ENCODE peak calls at places on chromosomes 1 and 21, in nine cellular contexts. F, E, N, Z, P, D, Y, W and V are unnamed samples.

GRCh38 chr1:44024903-44025525 is 6.2 kb downstream of the SLC6A9 start:
- DNase-seq in W (no peak), Y (no peak), F (no peak), Z (no peak), D (peak; percentile 28), P (no peak), E (no peak), N (no peak), V (no peak)

GRCh38 chr1:116732726-116733125 is 21.5 kb upstream of the CD2 start:
- DNase-seq in N (no peak), P (no peak), Z (no peak), E (no peak), D (no peak), W (no peak), Y (no peak), F (no peak), V (no peak)

GRCh38 chr1:189513091-189513490 is 964.6 kb downstream of the BRINP3 start:
- DNase-seq in P (peak; percentile 13), E (no peak), W (no peak), F (no peak), D (no peak), N (no peak), Y (no peak), Z (no peak), V (no peak)

GRCh38 chr1:116134178-116134773 is 23.1 kb downstream of the MAB21L3 start:
- DNase-seq in E (no peak), D (no peak), Z (no peak), N (no peak), W (peak; percentile 36), Y (no peak), F (no peak), P (no peak), V (no peak)

GRCh38 chr1:10339815-10340214 is 59.0 kb upstream of the PGD start:
- DNase-seq in E (peak; percentile 78), D (no peak), P (no peak), Z (no peak), N (no peak), Y (no peak), W (no peak), F (no peak), V (no peak)

GRCh38 chr1:232382671-232383070 is 247.3 kb downstream of the SIPA1L2 start:
- DNase-seq in Y (no peak), W (no peak), Z (no peak), D (no peak), E (no peak), F (no peak), N (no peak), P (no peak), V (no peak)

GRCh38 chr1:222616535-222616934 is 1.4 kb upstream of the MIA3 start:
- DNase-seq in W (no peak), F (no peak), Z (no peak), D (no peak), P (no peak), E (no peak), Y (no peak), N (no peak), V (no peak)

GRCh38 chr1:35902671-35903070 is 19.7 kb downstream of the AGO1 start:
- DNase-seq in E (no peak), P (no peak), Z (no peak), D (no peak), F (no peak), N (no peak), W (no peak), Y (no peak), V (no peak)

GRCh38 chr1:171081220-171081993 is 9.3 kb upstream of the FMO3 start:
- DNase-seq in W (no peak), P (no peak), F (no peak), D (no peak), E (no peak), Z (no peak), Y (peak; percentile 30), N (no peak), V (no peak)

GRCh38 chr21:35861656-35862055 is 198.7 kb downstream of the SETD4 start:
- DNase-seq in W (no peak), D (no peak), E (no peak), N (no peak), F (no peak), Y (peak; percentile 29), Z (no peak), P (no peak), V (no peak)

GRCh38 chr1:178096421-178096820 is 2.5 kb downstream of the RASAL2 start:
- DNase-seq in Z (no peak), D (no peak), P (no peak), Y (no peak), W (no peak), E (no peak), F (no peak), N (no peak), V (no peak)

GRCh38 chr1:203252678-203253077 is 23.2 kb upstream of the CHIT1 start:
- DNase-seq in P (no peak), Y (peak; percentile 82), F (no peak), Z (no peak), D (no peak), W (no peak), E (no peak), N (no peak), V (no peak)

GRCh38 chr1:147549526-147549925 is 8.2 kb downstream of the BCL9 start:
- DNase-seq in P (no peak), W (no peak), N (no peak), F (no peak), Z (no peak), E (no peak), D (no peak), Y (no peak), V (no peak)

GRCh38 chr1:69835924-69836323 is 268.2 kb downstream of the LRRC7 start:
- DNase-seq in F (no peak), D (no peak), N (no peak), P (no peak), E (no peak), Z (no peak), W (no peak), Y (no peak), V (no peak)

GRCh38 chr1:218324226-218324580 is 20.9 kb upstream of the TGFB2 start:
- DNase-seq in D (no peak), Z (no peak), E (peak; percentile 6), N (no peak), P (no peak), Y (no peak), F (no peak), W (no peak), V (no peak)

GRCh38 chr21:43740497-43741156 is 21.7 kb downstream of the PDXK start:
- DNase-seq in N (no peak), Z (no peak), W (no peak), P (peak; percentile 72), F (no peak), D (no peak), Y (peak; percentile 72), E (peak; percentile 70), V (no peak)

GRCh38 chr1:225532240-225532944 is 104.6 kb upstream of the LBR start:
- DNase-seq in Y (no peak), P (no peak), W (no peak), F (no peak), N (no peak), D (no peak), E (no peak), Z (no peak), V (no peak)

GRCh38 chr1:76862447-76862846 is 4.8 kb upstream of the ST6GALNAC5 start:
- DNase-seq in D (no peak), F (no peak), W (no peak), E (no peak), P (no peak), Y (no peak), N (no peak), Z (no peak), V (no peak)

GRCh38 chr1:154726443-154726842 is 118.5 kb upstream of the ADAR start:
- DNase-seq in Z (no peak), Y (no peak), P (no peak), F (no peak), W (no peak), D (peak; percentile 64), E (no peak), N (no peak), V (no peak)

GRCh38 chr1:212485895-212486590 is 53.3 kb downstream of the NENF start:
- DNase-seq in P (peak; percentile 65), Y (peak; percentile 19), W (peak; percentile 89), N (no peak), E (peak; percentile 74), D (peak; percentile 79), F (peak; percentile 40), Z (no peak), V (no peak)

GRCh38 chr1:30329263-30329753 is 394.1 kb downstream of the MATN1 start:
- DNase-seq in Y (no peak), E (no peak), D (no peak), W (peak; percentile 56), P (no peak), Z (no peak), F (no peak), N (no peak), V (peak; percentile 80)

GRCh38 chr1:246691622-246692495 is 32.4 kb upstream of the SCCPDH start:
- DNase-seq in W (no peak), D (no peak), F (no peak), Z (peak; percentile 53), Y (no peak), P (no peak), N (no peak), E (no peak), V (no peak)

GRCh38 chr1:67570473-67571143 is 114.4 kb upstream of the GADD45A start:
- DNase-seq in D (no peak), F (no peak), Y (no peak), Z (no peak), W (no peak), N (no peak), E (no peak), P (no peak), V (no peak)

GRCh38 chr1:222824641-222825040 is 9.8 kb downstream of the DISP1 start:
- DNase-seq in N (no peak), P (no peak), Z (no peak), E (no peak), W (no peak), D (no peak), F (no peak), Y (no peak), V (no peak)

GRCh38 chr1:60055336-60055735 is 18.2 kb downstream of the C1orf87 start:
- DNase-seq in Y (no peak), N (no peak), Z (no peak), D (no peak), W (no peak), P (no peak), E (no peak), F (no peak), V (no peak)

GRCh38 chr1:184218436-184218835 is 166.9 kb downstream of the TSEN15 start:
- DNase-seq in Y (no peak), W (no peak), E (no peak), N (no peak), F (no peak), Z (no peak), D (no peak), P (no peak), V (no peak)

GRCh38 chr1:156476501-156477298 is 23.9 kb downstream of the MEF2D start:
- DNase-seq in P (peak; percentile 78), D (no peak), Y (no peak), F (peak; percentile 21), W (no peak), Z (no peak), E (peak; percentile 43), N (no peak), V (no peak)

GRCh38 chr1:226603030-226603960 is 54.7 kb downstream of the STUM start:
- DNase-seq in Y (no peak), N (no peak), W (no peak), D (no peak), P (peak; percentile 72), F (no peak), Z (no peak), E (no peak), V (no peak)

GRCh38 chr21:37631319-37632117 is 264.9 kb downstream of the DYRK1A start:
- DNase-seq in P (no peak), F (no peak), N (no peak), W (no peak), D (no peak), E (no peak), Z (no peak), Y (no peak), V (no peak)

GRCh38 chr1:66917476-66917875 is 7.2 kb downstream of the DNAI4 start:
- DNase-seq in Y (no peak), Z (no peak), P (no peak), D (no peak), F (no peak), E (no peak), W (no peak), N (no peak), V (no peak)

GRCh38 chr1:114512595-114513280 is 1.7 kb upstream of the TRIM33 start:
- DNase-seq in P (no peak), Y (no peak), D (no peak), F (no peak), W (no peak), E (no peak), N (no peak), Z (no peak), V (no peak)